ENCODE peak calls at places on chromosomes 3 and 15, in seven cellular contexts. T is aorta, O is AG04450, E is tibial artery, G is SHP77 treated with DMSO at 0.1 percent for 48 hours, I is lung microvascular endothelial cell, Z is AG20443. Q is an unnamed sample.

GRCh38 chr3:11078826-11079520 is 75.3 kb upstream of the HRH1 start:
- DNase-seq in T (no peak), O (no peak), E (no peak), G (no peak), I (no peak), Z (no peak), Q (no peak)

GRCh38 chr3:160210799-160211221 is 14.4 kb upstream of the C3orf80 start:
- DNase-seq in T (no peak), O (peak; percentile 6), E (no peak), G (no peak), I (peak; percentile 40), Z (peak; percentile 52), Q (no peak)

GRCh38 chr3:134768845-134769244 is 26.2 kb upstream of the EPHB1 start:
- DNase-seq in T (no peak), O (no peak), E (no peak), G (no peak), I (no peak), Z (no peak), Q (no peak)

GRCh38 chr15:63928185-63928852 is 94.6 kb upstream of the HERC1 start:
- DNase-seq in T (no peak), O (no peak), E (peak; percentile 31), G (no peak), I (no peak), Z (no peak), Q (no peak)

GRCh38 chr15:80929225-80929624 is 60.4 kb downstream of the MESD start:
- DNase-seq in T (no peak), O (peak; percentile 24), E (no peak), G (no peak), I (no peak), Z (peak; percentile 88), Q (no peak)

GRCh38 chr15:55768670-55769185 is 25.8 kb upstream of the PRTG start:
- DNase-seq in T (no peak), O (no peak), E (no peak), G (no peak), I (no peak), Z (no peak), Q (no peak)

GRCh38 chr3:133492159-133492860 is 81.2 kb upstream of the CDV3 start:
- DNase-seq in T (no peak), O (no peak), E (no peak), G (no peak), I (no peak), Z (no peak), Q (no peak)

GRCh38 chr3:13072239-13073041 is 789 bp downstream of the IQSEC1 start:
- DNase-seq in T (peak; percentile 91), O (no peak), E (peak; percentile 92), G (peak; percentile 43), I (peak; percentile 48), Z (no peak), Q (peak; percentile 88)

GRCh38 chr3:160343132-160343531 is 55.9 kb downstream of the IFT80 start:
- DNase-seq in T (no peak), O (no peak), E (no peak), G (no peak), I (peak; percentile 41), Z (no peak), Q (no peak)